ENCODE peak calls at places on chromosomes 1 and 21, in eight cellular contexts. One of them, this sample, is unnamed.

GRCh38 chr1:198970919-198971318 is 332.1 kb downstream of the PTPRC start:
- DNase-seq in prostate gland: no peak
- DNase-seq in HAP-1: no peak
- DNase-seq in lower lobe of right lung: no peak
- DNase-seq in suprapubic skin: no peak
- DNase-seq in right cardiac atrium: no peak
- DNase-seq in effector memory CD4-positive, alpha-beta T cell: no peak
- DNase-seq in BE2C: no peak
- DNase-seq in this sample: no peak

GRCh38 chr1:60972841-60973364 is 109.5 kb upstream of the NFIA start:
- DNase-seq in lower lobe of right lung: no peak
- DNase-seq in BE2C: no peak
- DNase-seq in effector memory CD4-positive, alpha-beta T cell: no peak
- DNase-seq in prostate gland: no peak
- DNase-seq in suprapubic skin: no peak
- DNase-seq in HAP-1: no peak
- DNase-seq in right cardiac atrium: no peak
- DNase-seq in this sample: no peak

GRCh38 chr1:227072991-227073390 is 132.9 kb downstream of the COQ8A start:
- DNase-seq in prostate gland: no peak
- DNase-seq in HAP-1: no peak
- DNase-seq in suprapubic skin: no peak
- DNase-seq in lower lobe of right lung: no peak
- DNase-seq in right cardiac atrium: no peak
- DNase-seq in BE2C: no peak
- DNase-seq in effector memory CD4-positive, alpha-beta T cell: no peak
- DNase-seq in this sample: no peak

GRCh38 chr1:211928222-211928856 is 97.8 kb upstream of the LPGAT1 start:
- DNase-seq in BE2C: no peak
- DNase-seq in suprapubic skin: no peak
- DNase-seq in lower lobe of right lung: peak; percentile 71
- DNase-seq in prostate gland: peak; percentile 68
- DNase-seq in right cardiac atrium: no peak
- DNase-seq in HAP-1: no peak
- DNase-seq in effector memory CD4-positive, alpha-beta T cell: no peak
- DNase-seq in this sample: no peak

GRCh38 chr1:213953816-213954215 is 34.0 kb upstream of the PROX1 start:
- DNase-seq in lower lobe of right lung: no peak
- DNase-seq in BE2C: no peak
- DNase-seq in suprapubic skin: no peak
- DNase-seq in effector memory CD4-positive, alpha-beta T cell: no peak
- DNase-seq in HAP-1: no peak
- DNase-seq in right cardiac atrium: no peak
- DNase-seq in prostate gland: no peak
- DNase-seq in this sample: no peak

GRCh38 chr1:67939176-67939751 is 106.0 kb upstream of the GNG12 start:
- DNase-seq in right cardiac atrium: peak; percentile 48
- DNase-seq in prostate gland: no peak
- DNase-seq in effector memory CD4-positive, alpha-beta T cell: no peak
- DNase-seq in BE2C: no peak
- DNase-seq in lower lobe of right lung: no peak
- DNase-seq in HAP-1: no peak
- DNase-seq in suprapubic skin: no peak
- DNase-seq in this sample: no peak

GRCh38 chr1:183101081-183101480 is 77.9 kb downstream of the LAMC1 start:
- DNase-seq in right cardiac atrium: no peak
- DNase-seq in BE2C: no peak
- DNase-seq in prostate gland: no peak
- DNase-seq in effector memory CD4-positive, alpha-beta T cell: no peak
- DNase-seq in suprapubic skin: no peak
- DNase-seq in HAP-1: no peak
- DNase-seq in lower lobe of right lung: no peak
- DNase-seq in this sample: no peak

GRCh38 chr1:89954401-89954800 is 40.5 kb upstream of the ZNF326 start:
- DNase-seq in lower lobe of right lung: no peak
- DNase-seq in effector memory CD4-positive, alpha-beta T cell: no peak
- DNase-seq in HAP-1: no peak
- DNase-seq in suprapubic skin: no peak
- DNase-seq in right cardiac atrium: no peak
- DNase-seq in BE2C: no peak
- DNase-seq in prostate gland: no peak
- DNase-seq in this sample: no peak

GRCh38 chr1:161953256-161953920 is 70.3 kb downstream of the OLFML2B start:
- DNase-seq in BE2C: no peak
- DNase-seq in prostate gland: no peak
- DNase-seq in right cardiac atrium: no peak
- DNase-seq in effector memory CD4-positive, alpha-beta T cell: no peak
- DNase-seq in suprapubic skin: no peak
- DNase-seq in lower lobe of right lung: no peak
- DNase-seq in HAP-1: no peak
- DNase-seq in this sample: no peak

GRCh38 chr1:90340604-90341003 is 345.7 kb downstream of the ZNF326 start:
- DNase-seq in right cardiac atrium: no peak
- DNase-seq in effector memory CD4-positive, alpha-beta T cell: no peak
- DNase-seq in BE2C: no peak
- DNase-seq in HAP-1: no peak
- DNase-seq in prostate gland: no peak
- DNase-seq in suprapubic skin: no peak
- DNase-seq in lower lobe of right lung: no peak
- DNase-seq in this sample: no peak

GRCh38 chr1:221708987-221709386 is 32.9 kb downstream of the DUSP10 start:
- DNase-seq in BE2C: peak; percentile 38
- DNase-seq in suprapubic skin: no peak
- DNase-seq in HAP-1: no peak
- DNase-seq in lower lobe of right lung: no peak
- DNase-seq in prostate gland: no peak
- DNase-seq in right cardiac atrium: no peak
- DNase-seq in effector memory CD4-positive, alpha-beta T cell: peak; percentile 69
- DNase-seq in this sample: no peak

GRCh38 chr1:181661569-181661968 is 178.3 kb downstream of the CACNA1E start:
- DNase-seq in lower lobe of right lung: no peak
- DNase-seq in right cardiac atrium: no peak
- DNase-seq in prostate gland: no peak
- DNase-seq in suprapubic skin: no peak
- DNase-seq in BE2C: no peak
- DNase-seq in HAP-1: no peak
- DNase-seq in effector memory CD4-positive, alpha-beta T cell: no peak
- DNase-seq in this sample: no peak

GRCh38 chr21:45140346-45140940 is 66.1 kb downstream of the ADARB1 start:
- DNase-seq in effector memory CD4-positive, alpha-beta T cell: peak; percentile 17
- DNase-seq in suprapubic skin: no peak
- DNase-seq in HAP-1: peak; percentile 78
- DNase-seq in prostate gland: peak; percentile 63
- DNase-seq in right cardiac atrium: peak; percentile 89
- DNase-seq in BE2C: peak; percentile 90
- DNase-seq in lower lobe of right lung: peak; percentile 77
- DNase-seq in this sample: peak; percentile 95

GRCh38 chr1:157274698-157275534 is 136.7 kb upstream of the ETV3 start:
- DNase-seq in prostate gland: no peak
- DNase-seq in effector memory CD4-positive, alpha-beta T cell: no peak
- DNase-seq in HAP-1: no peak
- DNase-seq in suprapubic skin: no peak
- DNase-seq in BE2C: no peak
- DNase-seq in right cardiac atrium: no peak
- DNase-seq in lower lobe of right lung: no peak
- DNase-seq in this sample: peak; percentile 6

GRCh38 chr1:221439734-221440436 is 302.0 kb downstream of the DUSP10 start:
- DNase-seq in prostate gland: no peak
- DNase-seq in BE2C: no peak
- DNase-seq in suprapubic skin: no peak
- DNase-seq in lower lobe of right lung: no peak
- DNase-seq in effector memory CD4-positive, alpha-beta T cell: peak; percentile 15
- DNase-seq in right cardiac atrium: no peak
- DNase-seq in HAP-1: no peak
- DNase-seq in this sample: no peak

GRCh38 chr21:43611598-43612369 is 47.5 kb downstream of the HSF2BP start:
- DNase-seq in BE2C: peak; percentile 78
- DNase-seq in prostate gland: peak; percentile 61
- DNase-seq in effector memory CD4-positive, alpha-beta T cell: no peak
- DNase-seq in HAP-1: peak; percentile 63
- DNase-seq in lower lobe of right lung: peak; percentile 71
- DNase-seq in right cardiac atrium: peak; percentile 89
- DNase-seq in suprapubic skin: no peak
- DNase-seq in this sample: peak; percentile 52

GRCh38 chr1:241482761-241483250 is 36.7 kb downstream of the FH start:
- DNase-seq in prostate gland: no peak
- DNase-seq in HAP-1: no peak
- DNase-seq in suprapubic skin: no peak
- DNase-seq in lower lobe of right lung: no peak
- DNase-seq in effector memory CD4-positive, alpha-beta T cell: no peak
- DNase-seq in BE2C: no peak
- DNase-seq in right cardiac atrium: no peak
- DNase-seq in this sample: no peak

GRCh38 chr1:26994772-26995625 is 1.5 kb downstream of the TRNP1 start:
- DNase-seq in prostate gland: no peak
- DNase-seq in suprapubic skin: no peak
- DNase-seq in BE2C: no peak
- DNase-seq in HAP-1: no peak
- DNase-seq in lower lobe of right lung: no peak
- DNase-seq in right cardiac atrium: peak; percentile 58
- DNase-seq in effector memory CD4-positive, alpha-beta T cell: no peak
- DNase-seq in this sample: no peak

DNA sequence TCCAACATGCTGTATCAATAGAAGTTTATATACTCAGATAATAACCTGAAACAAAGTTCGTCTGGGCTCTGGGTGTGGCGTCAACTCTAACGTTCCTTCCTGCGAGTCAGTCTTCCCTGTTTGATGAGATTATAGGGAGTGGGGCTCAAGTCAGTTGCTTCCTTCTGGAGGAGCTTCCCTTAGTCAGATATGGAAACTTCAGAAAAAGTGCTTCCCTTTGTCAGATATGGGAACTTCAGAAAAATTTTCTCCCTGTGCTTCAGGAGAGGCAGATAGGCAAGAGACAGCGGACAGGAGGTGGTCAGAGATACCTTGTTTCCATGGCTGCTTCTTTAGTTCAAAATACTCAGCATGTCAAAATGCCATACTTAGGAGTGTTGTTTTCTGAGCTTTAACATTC is 51.1 kb upstream of the PRDX6 start:
- DNase-seq in prostate gland: no peak
- DNase-seq in right cardiac atrium: no peak
- DNase-seq in BE2C: no peak
- DNase-seq in suprapubic skin: no peak
- DNase-seq in effector memory CD4-positive, alpha-beta T cell: no peak
- DNase-seq in HAP-1: no peak
- DNase-seq in lower lobe of right lung: no peak
- DNase-seq in this sample: no peak
- H3K4me1 ChIP-seq in prostate gland: peaks cover 14% of the 10 kb centered on the region
- H3K4me1 ChIP-seq in right cardiac atrium: peaks cover 2% of the 10 kb centered on the region
- H3K4me1 ChIP-seq in BE2C: no peaks in the 10 kb centered on the region
- H3K4me1 ChIP-seq in suprapubic skin: peaks cover 23% of the 10 kb centered on the region
- H3K4me1 ChIP-seq in effector memory CD4-positive, alpha-beta T cell: peaks cover 10% of the 10 kb centered on the region
- H3K4me1 ChIP-seq in HAP-1: peaks cover 20% of the 10 kb centered on the region
- H3K4me1 ChIP-seq in lower lobe of right lung: peaks cover 24% of the 10 kb centered on the region
- H3K4me1 ChIP-seq in this sample: peaks cover 4% of the 10 kb centered on the region

GRCh38 chr1:239016337-239016736 is 370.0 kb upstream of the CHRM3 start:
- DNase-seq in HAP-1: no peak
- DNase-seq in right cardiac atrium: no peak
- DNase-seq in suprapubic skin: no peak
- DNase-seq in BE2C: no peak
- DNase-seq in lower lobe of right lung: no peak
- DNase-seq in effector memory CD4-positive, alpha-beta T cell: no peak
- DNase-seq in prostate gland: no peak
- DNase-seq in this sample: no peak
- H3K4me3 ChIP-seq in HAP-1: no peak overlapping the region
- H3K4me3 ChIP-seq in right cardiac atrium: no peak overlapping the region
- H3K4me3 ChIP-seq in suprapubic skin: no peak overlapping the region
- H3K4me3 ChIP-seq in BE2C: no peak overlapping the region
- H3K4me3 ChIP-seq in lower lobe of right lung: no peak overlapping the region
- H3K4me3 ChIP-seq in effector memory CD4-positive, alpha-beta T cell: no peak overlapping the region
- H3K4me3 ChIP-seq in prostate gland: no peak overlapping the region
- H3K4me3 ChIP-seq in this sample: no peak overlapping the region

GRCh38 chr1:7587726-7588456 is 183.2 kb upstream of the VAMP3 start:
- DNase-seq in lower lobe of right lung: peak; percentile 26
- DNase-seq in effector memory CD4-positive, alpha-beta T cell: no peak
- DNase-seq in suprapubic skin: peak; percentile 67
- DNase-seq in HAP-1: no peak
- DNase-seq in BE2C: peak; percentile 31
- DNase-seq in prostate gland: no peak
- DNase-seq in right cardiac atrium: peak; percentile 20
- DNase-seq in this sample: no peak

GRCh38 chr1:7584643-7585042 is 186.5 kb upstream of the VAMP3 start:
- DNase-seq in effector memory CD4-positive, alpha-beta T cell: no peak
- DNase-seq in suprapubic skin: peak; percentile 44
- DNase-seq in HAP-1: no peak
- DNase-seq in prostate gland: no peak
- DNase-seq in lower lobe of right lung: peak; percentile 32
- DNase-seq in BE2C: peak; percentile 85
- DNase-seq in right cardiac atrium: no peak
- DNase-seq in this sample: no peak

GRCh38 chr1:7587108-7587507 is 184.0 kb upstream of the VAMP3 start:
- DNase-seq in effector memory CD4-positive, alpha-beta T cell: no peak
- DNase-seq in suprapubic skin: peak; percentile 41
- DNase-seq in right cardiac atrium: no peak
- DNase-seq in prostate gland: no peak
- DNase-seq in HAP-1: no peak
- DNase-seq in lower lobe of right lung: peak; percentile 39
- DNase-seq in BE2C: peak; percentile 58
- DNase-seq in this sample: no peak

GRCh38 chr1:7585216-7585907 is 185.7 kb upstream of the VAMP3 start:
- DNase-seq in BE2C: no peak
- DNase-seq in HAP-1: no peak
- DNase-seq in prostate gland: no peak
- DNase-seq in lower lobe of right lung: peak; percentile 38
- DNase-seq in effector memory CD4-positive, alpha-beta T cell: no peak
- DNase-seq in right cardiac atrium: no peak
- DNase-seq in suprapubic skin: peak; percentile 66
- DNase-seq in this sample: no peak

GRCh38 chr1:7586031-7586941 is 184.8 kb upstream of the VAMP3 start:
- DNase-seq in suprapubic skin: peak; percentile 69
- DNase-seq in effector memory CD4-positive, alpha-beta T cell: no peak
- DNase-seq in HAP-1: no peak
- DNase-seq in lower lobe of right lung: peak; percentile 28
- DNase-seq in right cardiac atrium: peak; percentile 75
- DNase-seq in BE2C: peak; percentile 78
- DNase-seq in prostate gland: no peak
- DNase-seq in this sample: no peak
- H3K4me1 ChIP-seq in suprapubic skin: peaks cover 4% of the 10 kb centered on the region
- H3K4me1 ChIP-seq in effector memory CD4-positive, alpha-beta T cell: no peaks in the 10 kb centered on the region
- H3K4me1 ChIP-seq in HAP-1: no peaks in the 10 kb centered on the region
- H3K4me1 ChIP-seq in lower lobe of right lung: no peaks in the 10 kb centered on the region
- H3K4me1 ChIP-seq in right cardiac atrium: peaks cover 6% of the 10 kb centered on the region
- H3K4me1 ChIP-seq in BE2C: peaks cover 59% of the 10 kb centered on the region
- H3K4me1 ChIP-seq in prostate gland: no peaks in the 10 kb centered on the region
- H3K4me1 ChIP-seq in this sample: peaks cover 7% of the 10 kb centered on the region

DNA sequence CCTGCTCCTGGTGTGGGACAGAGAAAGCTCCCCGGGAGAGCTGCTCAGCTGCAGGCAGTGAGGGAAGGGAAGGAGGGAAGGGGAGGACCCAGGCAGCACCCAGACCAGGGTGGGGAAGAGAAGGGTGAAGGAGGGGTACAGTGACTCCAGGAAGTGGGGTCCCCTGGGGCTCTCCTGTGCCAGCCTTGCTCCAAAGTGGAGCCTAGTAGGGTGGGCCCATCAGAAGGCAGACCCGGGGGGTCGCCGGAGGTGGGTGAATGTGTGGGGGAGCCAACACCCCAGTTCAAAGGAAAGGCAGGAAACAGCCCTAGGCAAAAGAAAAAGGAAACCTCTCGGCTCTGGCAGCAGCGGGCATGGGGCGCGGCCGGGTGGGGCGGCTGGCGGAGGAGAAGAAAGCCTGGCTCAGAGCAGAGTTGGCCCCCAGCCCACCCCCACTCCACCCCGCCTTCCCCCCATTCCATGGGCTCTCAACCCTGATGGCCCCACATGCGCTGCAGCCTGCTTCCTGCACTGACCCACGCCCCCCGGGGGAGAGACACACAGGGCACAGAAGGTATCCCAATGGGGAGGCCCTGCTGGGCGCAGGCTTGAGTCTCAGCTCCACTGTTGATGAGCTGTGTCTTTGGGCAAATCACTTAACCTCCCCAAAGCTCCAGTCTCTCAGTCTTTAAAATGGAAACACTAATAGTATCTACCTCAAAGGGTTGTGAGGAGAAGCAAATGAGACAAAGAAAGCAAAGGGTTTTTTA is 5.7 kb downstream of the LGR6 start:
- DNase-seq in suprapubic skin: no peak
- DNase-seq in effector memory CD4-positive, alpha-beta T cell: no peak
- DNase-seq in lower lobe of right lung: no peak
- DNase-seq in right cardiac atrium: peak; percentile 60
- DNase-seq in BE2C: no peak
- DNase-seq in HAP-1: no peak
- DNase-seq in prostate gland: peak; percentile 41
- DNase-seq in this sample: no peak
- H3K4me3 ChIP-seq in suprapubic skin: no peak overlapping the region
- H3K4me3 ChIP-seq in effector memory CD4-positive, alpha-beta T cell: no peak overlapping the region
- H3K4me3 ChIP-seq in lower lobe of right lung: no peak overlapping the region
- H3K4me3 ChIP-seq in right cardiac atrium: no peak overlapping the region
- H3K4me3 ChIP-seq in BE2C: no peak overlapping the region
- H3K4me3 ChIP-seq in HAP-1: no peak overlapping the region
- H3K4me3 ChIP-seq in prostate gland: no peak overlapping the region
- H3K4me3 ChIP-seq in this sample: no peak overlapping the region